ENCODE peak calls at places on chromosomes 4 and X, in eight cellular contexts. K, J, I, L, Q, M, H and N are unnamed samples. For H3K27me3, the result is how much of the 10 kb centered on the place peaks cover.

GRCh38 chr4:156673483-156673882 is 298.1 kb downstream of the PDGFC start:
- DNase-seq in H (no peak), Q (no peak), K (no peak), L (peak), J (no peak), M (no peak), I (no peak), N (no peak)

GRCh38 chr4:152534541-152535231 is 1.2 kb downstream of the FBXW7 start:
- DNase-seq in J (peak), K (peak), H (peak), I (peak), L (peak), Q (peak), M (no peak), N (peak)

GRCh38 chr4:180855184-180855583 is 1388.0 kb upstream of the TENM3 start:
- DNase-seq in J (no peak), M (no peak), L (no peak), K (no peak), I (no peak), Q (no peak), H (no peak), N (no peak)

GRCh38 chr4:54687887-54688841 is 30.4 kb downstream of the KIT start:
- DNase-seq in L (no peak), Q (peak), M (no peak), I (no peak), J (no peak), H (no peak), K (no peak), N (no peak)

GRCh38 chrX:39576081-39576701 is 521.6 kb downstream of the BCOR start:
- DNase-seq in Q (no peak), L (no peak), H (no peak), J (no peak), M (no peak), I (no peak), K (no peak), N (no peak)

GRCh38 chrX:19899234-19899788 is 11.9 kb upstream of the SH3KBP1 start:
- DNase-seq in M (no peak), K (no peak), L (peak), J (no peak), I (no peak), Q (no peak), H (no peak), N (no peak)

GRCh38 chr4:10025230-10025806 is 4.0 kb upstream of the SLC2A9 start:
- DNase-seq in J (no peak), M (no peak), H (no peak), K (no peak), I (no peak), L (no peak), Q (no peak), N (no peak)

GRCh38 chrX:140318306-140318705 is 186.6 kb downstream of the SOX3 start:
- DNase-seq in M (no peak), Q (no peak), J (no peak), K (no peak), L (no peak), I (no peak), H (peak), N (no peak)

GRCh38 chr4:90226734-90227133 is 99.5 kb downstream of the CCSER1 start:
- DNase-seq in J (no peak), M (no peak), I (no peak), Q (no peak), K (no peak), L (no peak), H (no peak), N (peak)

GRCh38 chr4:115537387-115537786 is 424.0 kb upstream of the NDST4 start:
- DNase-seq in L (no peak), I (no peak), Q (no peak), J (no peak), M (no peak), K (no peak), H (no peak), N (no peak)

GRCh38 chr4:148922497-148922896 is 480.3 kb upstream of the NR3C2 start:
- DNase-seq in Q (no peak), K (no peak), I (peak), M (no peak), H (no peak), J (no peak), L (no peak), N (no peak)

GRCh38 chr4:23237771-23238170 is 545.0 kb downstream of the GBA3 start:
- DNase-seq in L (peak), J (no peak), K (no peak), H (no peak), M (no peak), I (no peak), Q (no peak), N (no peak)

GRCh38 chr4:101941816-101942358 is 151.4 kb downstream of the BANK1 start:
- DNase-seq in I (no peak), J (no peak), K (no peak), L (no peak), Q (no peak), M (no peak), H (no peak), N (no peak)

GRCh38 chr4:137310593-137311490 is 221.5 kb downstream of the PCDH18 start:
- DNase-seq in Q (no peak), L (peak), K (no peak), I (no peak), J (no peak), M (no peak), H (no peak), N (no peak)

GRCh38 chr4:10664408-10664807 is 20.2 kb downstream of the CLNK start:
- DNase-seq in M (no peak), Q (no peak), K (no peak), J (no peak), H (no peak), I (no peak), L (peak), N (peak)

GRCh38 chr4:188110741-188111458 is 1.5 kb upstream of the TRIML2 start:
- DNase-seq in J (no peak), I (no peak), L (no peak), M (no peak), K (no peak), H (peak), Q (no peak), N (no peak)

GRCh38 chr4:95585016-95585695 is 36.4 kb upstream of the UNC5C start:
- DNase-seq in Q (no peak), L (no peak), K (no peak), J (no peak), M (no peak), I (no peak), H (no peak), N (no peak)

GRCh38 chrX:16578218-16578617 is 71.7 kb upstream of the S100G start:
- DNase-seq in H (peak), J (no peak), M (no peak), L (no peak), K (no peak), Q (no peak), I (no peak), N (no peak)

GRCh38 chr4:59762344-59762743 is 1437.8 kb upstream of the ADGRL3 start:
- DNase-seq in J (no peak), M (no peak), H (no peak), K (no peak), I (no peak), L (no peak), Q (no peak), N (no peak)

GRCh38 chr4:111512081-111512774 is 633.0 kb upstream of the FAM241A start:
- DNase-seq in J (no peak), L (peak), I (no peak), H (peak), K (no peak), Q (no peak), M (no peak), N (no peak)

GRCh38 chr4:151624606-151625565 is 135.9 kb downstream of the GATB start:
- DNase-seq in M (no peak), K (no peak), Q (no peak), I (no peak), H (no peak), L (peak), J (no peak), N (no peak)

GRCh38 chrX:71492086-71493065 is 40.5 kb upstream of the OGT start:
- DNase-seq in Q (peak), J (peak), L (peak), M (peak), H (no peak), K (peak), I (peak), N (no peak)

GRCh38 chrX:14902536-14902935 is 29.3 kb downstream of the MOSPD2 start:
- DNase-seq in Q (no peak), M (no peak), K (no peak), H (no peak), J (no peak), L (no peak), I (no peak), N (no peak)

GRCh38 chr4:24417206-24417605 is 167.1 kb downstream of the DHX15 start:
- DNase-seq in H (no peak), Q (no peak), J (no peak), K (no peak), L (peak), M (no peak), I (no peak), N (no peak)

GRCh38 chr4:1866095-1866755 is 5.0 kb upstream of the NSD2 start:
- DNase-seq in I (no peak), K (no peak), Q (no peak), H (no peak), J (no peak), L (no peak), M (no peak), N (no peak)

GRCh38 chr4:15063341-15063740 is 61.1 kb downstream of the CPEB2 start:
- DNase-seq in M (no peak), K (no peak), I (no peak), J (no peak), H (no peak), L (no peak), Q (no peak), N (no peak)

GRCh38 chrX:95841863-95842262 is 842.8 kb upstream of the DIAPH2 start:
- DNase-seq in J (no peak), M (no peak), L (no peak), I (no peak), K (no peak), Q (no peak), H (no peak), N (no peak)
- H3K27me3 ChIP-seq in J (under half), M (under half), L (under half), I (under half), K (under half), Q (under half), H (under half), N (under half)

GRCh38 chr4:107037188-107037587 is 1.1 kb upstream of the DKK2 start:
- DNase-seq in M (no peak), J (no peak), I (peak), K (peak), Q (no peak), L (peak), H (peak), N (no peak)
- H3K27me3 ChIP-seq in M (under half), J (under half), I (under half), K (half or more), Q (under half), L (half or more), H (under half), N (under half)

DNA sequence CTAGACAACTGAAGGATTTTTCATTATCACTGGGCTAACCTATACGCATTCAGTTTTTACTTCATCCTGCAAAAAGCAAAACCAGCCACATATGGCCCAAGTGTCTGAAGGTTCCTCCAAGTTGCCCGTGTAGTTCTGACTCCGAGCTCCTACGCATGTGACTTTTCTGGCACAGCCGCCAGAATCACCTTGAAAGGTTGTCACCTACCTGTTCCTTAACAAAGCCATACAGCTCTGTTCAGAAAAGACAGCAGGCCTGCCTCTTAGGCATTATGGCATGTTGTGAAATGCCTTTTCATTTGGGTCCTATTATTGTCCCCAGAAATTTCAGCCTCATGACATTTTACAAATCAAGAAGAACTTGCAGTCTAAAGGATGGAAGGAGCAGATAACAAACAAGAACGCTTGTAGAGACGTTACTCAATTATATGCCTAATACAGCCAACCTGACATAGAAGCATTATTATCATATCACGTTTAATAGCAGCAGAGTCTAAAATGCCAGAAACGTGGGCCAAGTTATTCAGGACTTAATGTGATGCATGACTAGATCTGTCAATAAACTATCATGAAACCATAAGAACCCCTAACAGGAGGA is 118.5 kb downstream of the RBM47 start:
- DNase-seq in H (no peak), I (peak), J (no peak), L (no peak), K (no peak), M (no peak), Q (no peak), N (no peak)
- H3K27me3 ChIP-seq in H (under half), I (under half), J (under half), L (under half), K (under half), M (under half), Q (under half), N (under half)

DNA sequence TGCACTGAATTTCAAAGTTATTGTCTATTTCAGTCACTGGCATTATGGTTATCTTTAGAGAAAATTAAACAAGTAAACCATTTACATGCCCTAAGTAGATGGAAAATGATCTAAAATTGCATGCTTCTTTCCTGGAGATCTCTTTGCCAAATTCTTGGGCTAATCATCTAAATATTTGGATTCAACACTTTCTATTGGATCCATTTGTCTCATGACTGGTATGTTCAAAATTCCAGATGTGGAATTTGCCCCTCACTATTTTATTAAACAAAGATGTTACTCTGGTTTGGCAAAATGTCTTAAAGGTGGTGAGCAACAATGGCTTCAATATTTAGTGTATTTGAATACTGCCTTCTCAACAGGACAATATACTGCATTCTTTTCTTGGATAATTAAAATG is 147.5 kb upstream of the CASK start:
- DNase-seq in M (no peak), I (no peak), K (no peak), H (no peak), J (no peak), L (no peak), Q (no peak), N (no peak)
- H3K27me3 ChIP-seq in M (under half), I (under half), K (under half), H (under half), J (under half), L (under half), Q (under half), N (under half)

GRCh38 chr4:132346016-132346415 is 803.1 kb upstream of the PCDH10 start:
- DNase-seq in K (no peak), Q (no peak), M (no peak), L (no peak), H (no peak), I (no peak), J (no peak), N (no peak)

GRCh38 chr4:132344924-132345828 is 803.9 kb upstream of the PCDH10 start:
- DNase-seq in Q (no peak), J (no peak), H (no peak), I (no peak), L (no peak), K (no peak), M (no peak), N (peak)
- H3K27me3 ChIP-seq in Q (under half), J (under half), H (under half), I (under half), L (under half), K (under half), M (under half), N (under half)

DNA sequence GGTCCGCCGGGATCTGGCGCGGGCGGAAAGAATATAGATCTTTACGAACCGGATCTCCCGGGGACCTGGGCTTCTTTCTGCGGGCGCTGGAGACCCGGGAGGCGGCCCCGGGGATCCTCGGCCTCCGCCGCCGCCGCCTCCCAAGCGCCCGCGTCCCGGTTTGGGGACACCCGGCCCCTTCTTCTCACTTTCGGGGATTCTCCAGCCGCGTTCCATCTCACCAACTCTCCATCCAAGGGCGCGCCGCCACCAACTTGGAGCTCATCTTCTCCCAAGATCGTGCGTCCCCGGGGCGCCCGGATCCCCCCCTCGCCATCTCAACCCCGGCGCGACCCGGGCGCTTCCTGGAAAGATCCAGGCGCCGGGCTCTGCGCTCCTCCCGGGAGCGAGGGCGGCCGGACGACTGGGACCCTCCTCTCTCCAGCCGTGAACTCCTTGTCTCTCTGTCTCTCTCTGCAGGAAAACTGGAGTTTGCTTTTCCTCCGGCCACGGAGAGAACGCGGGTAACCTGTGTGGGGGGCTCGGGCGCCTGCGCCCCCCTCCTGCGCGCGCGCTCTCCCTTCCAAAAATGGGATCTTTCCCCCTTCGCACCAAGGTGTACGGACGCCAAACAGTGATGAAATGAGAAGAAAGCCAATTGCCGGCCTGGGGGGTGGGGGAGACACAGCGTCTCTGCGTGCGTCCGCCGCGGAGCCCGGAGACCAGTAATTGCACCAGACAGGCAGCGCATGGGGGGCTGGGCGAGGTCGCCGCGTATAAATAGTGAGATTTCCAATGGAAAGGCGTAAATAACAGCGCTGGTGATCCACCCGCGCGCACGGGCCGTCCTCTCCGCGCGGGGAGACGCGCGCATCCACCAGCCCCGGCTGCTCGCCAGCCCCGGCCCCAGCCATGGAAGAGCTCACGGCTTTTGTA is at the start of gene SHOX:
- DNase-seq in M (no peak), Q (no peak), H (no peak), L (no peak), J (no peak), K (no peak), I (no peak), N (no peak)
- H3K27me3 ChIP-seq in M (under half), Q (under half), H (half or more), L (half or more), J (under half), K (half or more), I (half or more), N (under half)

DNA sequence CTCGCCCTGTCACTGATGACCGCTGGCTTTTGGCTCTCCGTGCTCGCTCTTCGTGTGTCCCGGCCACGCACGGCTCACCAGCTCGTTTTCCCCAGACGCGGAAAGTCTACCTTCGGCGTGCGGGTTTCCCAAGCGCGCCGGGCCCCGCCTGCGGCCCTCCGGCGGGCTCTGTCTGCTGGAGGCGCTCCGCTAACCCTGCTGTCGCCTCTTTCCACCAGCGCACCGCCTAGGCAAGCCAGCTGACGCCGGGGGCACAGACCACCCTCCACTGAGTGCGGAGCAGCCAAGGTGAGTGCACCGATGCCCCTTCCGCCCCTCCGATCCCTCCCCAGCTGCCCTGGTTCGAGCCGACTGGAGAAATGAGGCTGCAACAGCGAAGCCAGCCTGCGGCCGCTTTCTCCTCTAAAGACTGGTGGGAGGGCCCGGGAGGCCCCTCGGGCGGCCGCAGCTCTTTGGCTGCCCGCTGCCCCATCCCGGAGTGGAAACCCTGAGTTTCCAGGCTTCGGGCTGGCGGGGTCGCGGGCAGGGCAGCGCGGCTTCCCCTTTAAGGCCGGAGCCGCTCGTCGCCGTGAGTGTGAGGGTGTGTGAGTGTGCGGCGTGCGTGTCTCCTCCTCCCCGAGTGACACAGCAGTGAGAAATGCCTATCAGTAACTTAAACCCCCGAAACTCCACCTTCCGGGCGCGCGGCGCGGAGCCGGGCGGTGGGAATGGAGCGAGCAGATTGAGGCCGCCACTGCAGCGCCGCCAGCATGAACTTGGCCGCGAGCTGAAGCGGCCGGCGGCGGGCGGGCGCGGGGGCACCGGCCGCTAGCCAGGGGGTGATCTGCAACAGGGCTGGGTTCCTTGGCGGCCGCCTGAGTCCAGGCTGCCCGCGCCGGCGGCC is at the start of gene MAMLD1:
- DNase-seq in M (no peak), I (peak), K (peak), J (peak), L (peak), Q (peak), H (peak), N (peak)
- H3K27me3 ChIP-seq in M (under half), I (under half), K (under half), J (under half), L (half or more), Q (under half), H (under half), N (under half)